ENCODE peak calls at places on chromosomes 16 and 17, in ten cellular contexts. C is CD8-positive, alpha-beta T cell; R is activated T-helper 1 cell treated with anti-CD3 and anti-CD28 coated beads, Interleukin-2, amount 50 U/mL, for 16 hours; T is cardiac muscle cell; V is caudate nucleus; L is OCI-LY7; N is activated CD8-positive, alpha-beta T cell treated with anti-CD3 and anti-CD28 coated beads, Interleukin-2, amount 10 ng/mL, durations not matched to agents 7 days and 5 days; U is Jurkat, Clone E6-1; E is nephron progenitor cell; M is HT-29. O is an unnamed sample.
A peak's percentile ranks its signal among the peaks of the same experiment; 100 is the strongest.

GRCh38 chr17:83143817-83144231 is 64.4 kb downstream of the METRNL start:
- DNase-seq in C (no peak), R (no peak), T (no peak), V (no peak), L (no peak), N (peak; percentile 17), U (no peak), E (no peak), M (no peak), O (no peak)

GRCh38 chr17:47906443-47906842 is 10.4 kb downstream of the SP2 start:
- DNase-seq in C (no peak), R (no peak), T (no peak), V (no peak), L (no peak), N (no peak), U (no peak), E (no peak), M (no peak), O (no peak)

GRCh38 chr17:60141111-60142018 is 8.4 kb upstream of the CA4 start:
- DNase-seq in C (no peak), R (no peak), T (peak; percentile 34), V (no peak), L (no peak), N (no peak), U (no peak), E (no peak), M (no peak), O (no peak)

GRCh38 chr16:66668777-66669444 is 27.6 kb downstream of the CMTM4 start:
- DNase-seq in C (no peak), R (no peak), T (no peak), V (no peak), L (no peak), N (no peak), U (no peak), E (no peak), M (no peak), O (no peak)

GRCh38 chr17:10640475-10640874 is 16.6 kb downstream of the MYH3 start:
- DNase-seq in C (no peak), R (no peak), T (no peak), V (no peak), L (no peak), N (no peak), U (no peak), E (no peak), M (no peak), O (no peak)

GRCh38 chr16:56984639-56985038 is 4.7 kb upstream of the NLRC5 start:
- DNase-seq in C (no peak), R (no peak), T (no peak), V (no peak), L (no peak), N (no peak), U (no peak), E (no peak), M (no peak), O (no peak)

GRCh38 chr17:69608808-69609494 is 194.5 kb downstream of the MAP2K6 start:
- DNase-seq in C (no peak), R (no peak), T (no peak), V (no peak), L (no peak), N (no peak), U (no peak), E (no peak), M (no peak), O (no peak)

GRCh38 chr16:70740919-70741778 is 55.3 kb upstream of the MTSS2 start:
- DNase-seq in C (peak; percentile 32), R (no peak), T (no peak), V (no peak), L (no peak), N (no peak), U (peak; percentile 41), E (no peak), M (peak; percentile 53), O (no peak)

GRCh38 chr17:49315974-49316570 is 46.0 kb downstream of the ZNF652 start:
- DNase-seq in C (no peak), R (no peak), T (no peak), V (no peak), L (peak; percentile 56), N (no peak), U (no peak), E (no peak), M (no peak), O (no peak)